ENCODE peak calls at places on chromosomes 5 and 9, in eight cellular contexts. J is body of pancreas, P is psoas muscle, R is HCT116, H is HFF-Myc, S is choroid plexus epithelial cell, K is heart right ventricle, F is BJ. W is an unnamed sample.

GRCh38 chr5:135239461-135240282 is 159.4 kb downstream of the MACROH2A1 start:
- DNase-seq in H (no peak), S (peak), P (no peak), J (no peak), R (no peak), K (no peak), F (no peak), W (peak)

GRCh38 chr9:131739192-131739961 is 499 bp downstream of the RAPGEF1 start:
- DNase-seq in R (no peak), K (peak), H (no peak), S (no peak), J (peak), P (peak), F (no peak), W (no peak)

GRCh38 chr9:88828492-88828974 is 162.7 kb upstream of the S1PR3 start:
- DNase-seq in F (no peak), R (no peak), H (no peak), J (peak), S (no peak), P (no peak), K (no peak), W (no peak)

GRCh38 chr5:2149196-2149541 is 266.4 kb upstream of the IRX4 start:
- DNase-seq in J (no peak), K (no peak), R (peak), S (peak), H (no peak), F (no peak), P (no peak), W (peak)

GRCh38 chr9:106962615-106963363 is 99.8 kb downstream of the ZNF462 start:
- DNase-seq in J (no peak), K (peak), S (peak), P (no peak), H (no peak), R (no peak), F (no peak), W (no peak)

GRCh38 chr5:171252674-171253073 is 56.4 kb upstream of the TLX3 start:
- DNase-seq in F (no peak), S (no peak), J (no peak), R (no peak), H (no peak), P (no peak), K (no peak), W (no peak)

GRCh38 chr5:152676177-152676576 is 271.1 kb upstream of the NMUR2 start:
- DNase-seq in J (peak), H (no peak), R (no peak), K (no peak), S (no peak), F (no peak), P (no peak), W (no peak)

GRCh38 chr9:21653091-21653490 is 149.3 kb upstream of the MTAP start:
- DNase-seq in P (no peak), K (no peak), F (no peak), S (peak), R (no peak), H (no peak), J (no peak), W (peak)

GRCh38 chr9:100739666-100740065 is 161.8 kb downstream of the CAVIN4 start:
- DNase-seq in S (no peak), F (no peak), P (no peak), R (no peak), H (no peak), J (no peak), K (no peak), W (no peak)

GRCh38 chr5:164772122-164772521 is 1266.7 kb downstream of the MAT2B start:
- DNase-seq in R (no peak), P (no peak), S (no peak), F (no peak), J (no peak), H (no peak), K (no peak), W (no peak)

GRCh38 chr5:8320244-8320643 is 451.3 kb downstream of the MTRR start:
- DNase-seq in R (no peak), S (no peak), F (no peak), P (no peak), K (no peak), J (no peak), H (no peak), W (no peak)

GRCh38 chr5:74934949-74935751 is 69.0 kb upstream of the FAM169A start:
- DNase-seq in P (no peak), H (no peak), J (peak), K (no peak), S (peak), F (peak), R (peak), W (peak)

GRCh38 chr5:126778675-126779403 is 1.9 kb downstream of the LMNB1 start:
- DNase-seq in J (no peak), S (peak), H (no peak), K (no peak), F (no peak), R (no peak), P (no peak), W (no peak)

GRCh38 chr5:9507974-9508373 is 37.9 kb downstream of the SEMA5A start:
- DNase-seq in H (peak), R (no peak), F (peak), P (no peak), K (no peak), J (no peak), S (peak), W (peak)

GRCh38 chr9:79765466-79765865 is 193.7 kb downstream of the TLE4 start:
- DNase-seq in F (no peak), S (no peak), H (no peak), P (no peak), J (no peak), R (no peak), K (no peak), W (peak)

GRCh38 chr5:128965011-128965637 is at the start of gene SLC27A6:
- DNase-seq in J (no peak), S (peak), K (peak), H (no peak), F (no peak), R (peak), P (no peak), W (no peak)

GRCh38 chr9:100425758-100426157 is 1.2 kb upstream of the MSANTD3 start:
- DNase-seq in K (no peak), J (no peak), H (no peak), P (no peak), R (no peak), F (no peak), S (no peak), W (no peak)

GRCh38 chr5:179307006-179307800 is 38.1 kb downstream of the ADAMTS2 start:
- DNase-seq in H (no peak), S (no peak), K (no peak), F (no peak), P (peak), R (no peak), J (no peak), W (no peak)

GRCh38 chr5:171914939-171915338 is 91.5 kb downstream of the FBXW11 start:
- DNase-seq in K (no peak), P (no peak), R (no peak), F (no peak), S (no peak), J (no peak), H (no peak), W (no peak)

GRCh38 chr5:102296229-102296817 is at the start of gene SLCO4C1:
- DNase-seq in H (no peak), R (no peak), K (peak), P (peak), S (peak), J (peak), F (no peak), W (peak)

GRCh38 chr5:103475629-103476240 is 86.9 kb downstream of the NUDT12 start:
- DNase-seq in F (no peak), K (no peak), H (peak), S (peak), J (no peak), R (peak), P (no peak), W (peak)

GRCh38 chr9:131473891-131474290 is 28.8 kb upstream of the POMT1 start:
- DNase-seq in R (no peak), F (no peak), K (no peak), S (no peak), J (no peak), H (no peak), P (peak), W (no peak)

GRCh38 chr5:114055318-114055788 is 306.5 kb upstream of the KCNN2 start:
- DNase-seq in P (peak), F (no peak), S (peak), H (no peak), R (no peak), K (peak), J (peak), W (peak)
- TF ChIP-seq CTCF in P (no peak), F (peak), S (no peak), H (no peak), R (no peak), K (no peak), J (no peak), W (no peak)

GRCh38 chr5:15772131-15772530 is 272.2 kb downstream of the FBXL7 start:
- DNase-seq in P (no peak), J (no peak), R (no peak), H (no peak), S (no peak), F (no peak), K (no peak), W (no peak)

GRCh38 chr5:15774632-15775031 is 274.7 kb downstream of the FBXL7 start:
- DNase-seq in P (no peak), S (no peak), F (no peak), H (no peak), R (no peak), K (no peak), J (no peak), W (no peak)

GRCh38 chr5:15763754-15764153 is 263.8 kb downstream of the FBXL7 start:
- DNase-seq in F (peak), J (no peak), P (no peak), R (no peak), S (peak), H (no peak), K (no peak), W (no peak)

DNA sequence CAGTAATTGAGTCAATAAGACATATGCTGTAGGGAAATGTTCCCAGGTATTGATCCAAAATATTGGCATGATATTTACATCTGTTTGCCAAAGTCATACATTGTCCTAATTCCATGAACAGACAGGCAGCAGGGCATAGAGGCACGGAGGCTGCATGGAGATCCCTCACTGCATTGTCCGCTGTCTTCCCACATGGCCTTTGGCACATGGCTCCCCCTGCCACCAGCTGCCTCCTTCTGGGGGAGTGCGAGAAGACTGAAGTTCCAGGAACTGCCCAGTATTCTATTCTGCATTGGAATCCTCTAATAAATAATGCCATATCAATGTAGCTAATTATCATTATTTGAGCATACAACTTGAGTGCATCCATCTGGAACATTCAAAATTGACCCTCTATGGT is 269.0 kb downstream of the FBXL7 start:
- DNase-seq in F (no peak), S (no peak), P (no peak), K (no peak), J (no peak), R (no peak), H (no peak), W (no peak)
- H3K4me3 ChIP-seq in F (no peak), S (no peak), P (no peak), K (no peak), J (no peak), R (no peak), H (no peak), W (no peak)

GRCh38 chr9:2199999-2200796 is 185.1 kb downstream of the SMARCA2 start:
- DNase-seq in R (no peak), P (no peak), J (no peak), S (no peak), H (no peak), K (no peak), F (no peak), W (no peak)
- TF ChIP-seq CTCF in R (peak), P (no peak), J (no peak), S (no peak), H (peak), K (no peak), F (no peak), W (no peak)

DNA sequence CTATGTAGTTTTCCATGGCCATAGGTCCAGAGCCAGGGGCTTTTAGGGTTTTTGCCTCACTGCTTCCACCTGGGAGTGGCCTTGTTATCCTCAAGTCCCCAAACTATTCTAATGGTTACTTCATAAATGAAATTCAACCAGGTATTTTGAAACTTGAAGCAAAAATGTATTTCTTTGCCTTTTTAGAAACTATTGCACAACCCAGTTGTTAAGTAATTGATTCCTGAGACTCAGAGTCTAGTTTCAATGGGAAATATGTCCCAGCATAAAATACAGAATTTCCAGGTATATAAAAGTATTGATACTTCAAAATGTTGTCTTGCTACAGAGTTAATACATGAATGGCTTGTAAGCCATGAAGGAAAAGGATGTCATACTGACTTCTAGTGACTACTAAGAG is 456.2 kb upstream of the DAB2 start:
- DNase-seq in S (no peak), K (no peak), F (no peak), J (no peak), H (no peak), R (no peak), P (no peak), W (no peak)
- H3K4me3 ChIP-seq in S (no peak), K (no peak), F (no peak), J (no peak), H (no peak), R (no peak), P (no peak), W (no peak)

GRCh38 chr9:127467621-127468020 is 16.3 kb downstream of the LRSAM1 start:
- DNase-seq in F (no peak), K (no peak), J (no peak), P (peak), S (no peak), R (no peak), H (no peak), W (no peak)
- TF ChIP-seq CTCF in F (no peak), K (no peak), J (no peak), P (no peak), S (no peak), R (no peak), H (no peak), W (no peak)

GRCh38 chr5:154860765-154861164 is 2.3 kb downstream of the CNOT8 start:
- DNase-seq in R (no peak), H (no peak), K (no peak), S (no peak), J (no peak), P (no peak), F (no peak), W (no peak)
- H3K4me3 ChIP-seq in R (no peak), H (peak), K (peak), S (peak), J (no peak), P (peak), F (peak), W (peak)

GRCh38 chr9:87725356-87725899 is 491 bp upstream of the CTSL start:
- DNase-seq in S (peak), H (peak), F (peak), J (no peak), R (no peak), K (peak), P (peak), W (no peak)

GRCh38 chr9:87722393-87722792 is 3.5 kb upstream of the CTSL start:
- DNase-seq in H (no peak), P (no peak), R (no peak), K (peak), S (no peak), F (no peak), J (peak), W (no peak)

DNA sequence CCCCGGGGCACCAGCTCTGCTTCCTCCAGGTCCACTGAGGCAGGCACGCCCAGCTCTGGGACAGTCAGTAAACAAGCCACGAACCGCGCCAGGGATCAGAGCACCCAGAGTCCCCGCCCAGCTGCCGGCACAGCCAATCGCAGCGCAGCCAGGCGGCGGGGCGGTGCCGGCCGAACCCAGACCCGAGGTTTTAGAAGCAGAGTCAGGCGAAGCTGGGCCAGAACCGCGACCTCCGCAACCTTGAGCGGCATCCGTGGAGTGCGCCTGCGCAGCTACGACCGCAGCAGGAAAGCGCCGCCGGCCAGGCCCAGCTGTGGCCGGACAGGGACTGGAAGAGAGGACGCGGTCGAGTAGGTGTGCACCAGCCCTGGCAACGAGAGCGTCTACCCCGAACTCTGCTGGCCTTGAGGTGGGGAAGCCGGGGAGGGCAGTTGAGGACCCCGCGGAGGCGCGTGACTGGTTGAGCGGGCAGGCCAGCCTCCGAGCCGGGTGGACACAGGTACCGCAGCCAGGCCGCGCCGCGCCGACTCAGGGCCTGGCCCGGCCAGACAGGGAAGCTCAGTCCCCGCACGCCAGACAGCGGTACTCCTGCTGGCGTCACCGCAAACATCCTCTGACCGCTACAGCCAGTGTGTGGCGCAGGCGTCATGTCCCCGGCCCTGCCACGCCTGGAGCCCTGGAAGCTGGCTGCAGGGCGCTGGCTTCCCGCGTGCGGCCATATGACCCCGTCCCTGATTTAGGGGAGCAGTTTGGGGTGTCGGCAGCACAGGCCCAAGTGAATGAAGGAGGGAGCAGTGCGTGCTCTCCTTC is at the start of gene CTSL:
- DNase-seq in R (peak), S (peak), F (peak), J (peak), H (peak), K (peak), P (peak), W (no peak)
- TF ChIP-seq CTCF in R (peak), S (peak), F (peak), J (no peak), H (no peak), K (no peak), P (no peak), W (no peak)

GRCh38 chr5:116938488-116938887 is 363.9 kb upstream of the SEMA6A start:
- DNase-seq in R (no peak), S (no peak), P (no peak), H (no peak), J (no peak), K (no peak), F (no peak), W (no peak)
- H3K4me3 ChIP-seq in R (no peak), S (no peak), P (no peak), H (no peak), J (no peak), K (no peak), F (no peak), W (no peak)

GRCh38 chr9:121213136-121213806 is 11.6 kb upstream of the RAB14 start:
- DNase-seq in P (peak), S (peak), K (peak), F (peak), J (peak), H (peak), R (peak), W (peak)
- TF ChIP-seq CTCF in P (peak), S (peak), K (peak), F (peak), J (peak), H (peak), R (peak), W (peak)

GRCh38 chr9:127769101-127769500 is 9.4 kb downstream of the SH2D3C start:
- DNase-seq in S (no peak), F (no peak), J (no peak), H (no peak), P (no peak), R (no peak), K (no peak), W (no peak)

GRCh38 chr9:127767405-127767804 is 11.1 kb downstream of the SH2D3C start:
- DNase-seq in S (no peak), H (no peak), F (no peak), K (no peak), P (no peak), J (no peak), R (no peak), W (no peak)

GRCh38 chr9:127769985-127770904 is 8.2 kb downstream of the SH2D3C start:
- DNase-seq in P (no peak), K (no peak), S (no peak), R (no peak), J (no peak), H (no peak), F (no peak), W (no peak)

GRCh38 chr9:127768666-127769065 is 9.8 kb downstream of the SH2D3C start:
- DNase-seq in J (no peak), F (no peak), H (no peak), R (no peak), K (no peak), P (no peak), S (no peak), W (no peak)

GRCh38 chr9:127767909-127768331 is 10.5 kb downstream of the SH2D3C start:
- DNase-seq in H (no peak), R (no peak), F (no peak), P (no peak), S (no peak), J (no peak), K (peak), W (no peak)
- H3K4me3 ChIP-seq in H (no peak), R (no peak), F (no peak), P (peak), S (no peak), J (no peak), K (peak), W (no peak)